ENCODE peak calls at places on chromosomes 2 and 18, in eight cellular contexts. U is heart right ventricle, D is mammary epithelial cell, N is right atrium auricular region, I is Peyer's patch, B is MM.1S, G is HCT116, W is PC-3. K is an unnamed sample.

GRCh38 chr18:51278045-51278649 is 80.7 kb upstream of the MEX3C start:
- DNase-seq in U (no peak), D (peak; percentile 57), N (no peak), I (no peak), B (peak; percentile 82), G (peak; percentile 57), W (peak; percentile 44), K (no peak)

GRCh38 chr2:23388292-23388691 is 3.3 kb downstream of the KLHL29 start:
- DNase-seq in U (no peak), D (no peak), N (no peak), I (no peak), B (no peak), G (no peak), W (no peak), K (no peak)

GRCh38 chr2:172943563-172943962 is 132.1 kb upstream of the MAP3K20 start:
- DNase-seq in U (no peak), D (no peak), N (no peak), I (no peak), B (peak; percentile 21), G (no peak), W (no peak), K (no peak)

GRCh38 chr2:178190938-178191910 is 3.1 kb upstream of the OSBPL6 start:
- DNase-seq in U (no peak), D (peak; percentile 27), N (no peak), I (no peak), B (no peak), G (no peak), W (peak; percentile 33), K (no peak)

GRCh38 chr18:48735070-48735676 is 196.3 kb downstream of the CTIF start:
- DNase-seq in U (no peak), D (peak; percentile 37), N (no peak), I (no peak), B (no peak), G (no peak), W (peak; percentile 4), K (no peak)

GRCh38 chr2:189951791-189952535 is 110.6 kb downstream of the MSTN start:
- DNase-seq in U (no peak), D (no peak), N (no peak), I (no peak), B (no peak), G (no peak), W (no peak), K (no peak)

GRCh38 chr18:23259701-23260661 is 124.7 kb downstream of the CABLES1 start:
- DNase-seq in U (peak; percentile 81), D (peak; percentile 46), N (peak; percentile 84), I (peak; percentile 69), B (no peak), G (no peak), W (peak; percentile 89), K (no peak)

GRCh38 chr2:165293439-165294420 is 54.5 kb downstream of the SCN2A start:
- DNase-seq in U (no peak), D (peak; percentile 88), N (no peak), I (no peak), B (peak; percentile 91), G (peak; percentile 79), W (peak; percentile 90), K (no peak)

GRCh38 chr2:101435011-101435862 is 39.7 kb downstream of the RFX8 start:
- DNase-seq in U (peak; percentile 31), D (no peak), N (no peak), I (no peak), B (no peak), G (no peak), W (no peak), K (no peak)

GRCh38 chr2:60247471-60247870 is 306.0 kb downstream of the BCL11A start:
- DNase-seq in U (no peak), D (no peak), N (no peak), I (no peak), B (no peak), G (no peak), W (no peak), K (no peak)

GRCh38 chr2:101961287-101962242 is 30.2 kb upstream of the IL1R2 start:
- DNase-seq in U (peak; percentile 78), D (no peak), N (peak; percentile 93), I (no peak), B (no peak), G (no peak), W (no peak), K (peak; percentile 99)

GRCh38 chr2:122300758-122301157 is 545.3 kb downstream of the TSN start:
- DNase-seq in U (no peak), D (peak; percentile 6), N (no peak), I (no peak), B (peak; percentile 36), G (no peak), W (peak; percentile 60), K (no peak)

GRCh38 chr18:21996261-21996892 is 173.0 kb upstream of the GATA6 start:
- DNase-seq in U (peak; percentile 20), D (no peak), N (peak; percentile 66), I (peak; percentile 82), B (no peak), G (no peak), W (no peak), K (no peak)

GRCh38 chr2:37771600-37772088 is 100.2 kb upstream of the CDC42EP3 start:
- DNase-seq in U (no peak), D (no peak), N (no peak), I (no peak), B (no peak), G (no peak), W (peak; percentile 30), K (no peak)

GRCh38 chr2:28676153-28676835 is 75.3 kb upstream of the PPP1CB start:
- DNase-seq in U (no peak), D (no peak), N (no peak), I (no peak), B (no peak), G (no peak), W (no peak), K (no peak)

GRCh38 chr2:152407204-152407721 is 72.3 kb downstream of the FMNL2 start:
- DNase-seq in U (peak; percentile 40), D (peak; percentile 66), N (no peak), I (no peak), B (peak; percentile 77), G (no peak), W (no peak), K (no peak)

GRCh38 chr2:101883860-101884259 is 107.9 kb upstream of the IL1R2 start:
- DNase-seq in U (no peak), D (peak; percentile 57), N (no peak), I (no peak), B (peak; percentile 57), G (peak; percentile 8), W (peak; percentile 80), K (no peak)

GRCh38 chr2:72859831-72860262 is 27.4 kb upstream of the SPR start:
- DNase-seq in U (no peak), D (peak; percentile 75), N (no peak), I (no peak), B (peak; percentile 84), G (peak; percentile 77), W (peak; percentile 94), K (no peak)

GRCh38 chr2:43038034-43038719 is 188.2 kb downstream of the ZFP36L2 start:
- DNase-seq in U (no peak), D (peak; percentile 54), N (no peak), I (peak; percentile 28), B (no peak), G (no peak), W (peak; percentile 53), K (no peak)
- H3K27ac ChIP-seq in U (no peak overlapping the region), D (peak overlapping the region; percentile 78), N (no peak overlapping the region), I (no peak overlapping the region), B (no peak overlapping the region), G (no peak overlapping the region), W (peak overlapping the region; percentile 57), K (peak overlapping the region; percentile 36)

DNA sequence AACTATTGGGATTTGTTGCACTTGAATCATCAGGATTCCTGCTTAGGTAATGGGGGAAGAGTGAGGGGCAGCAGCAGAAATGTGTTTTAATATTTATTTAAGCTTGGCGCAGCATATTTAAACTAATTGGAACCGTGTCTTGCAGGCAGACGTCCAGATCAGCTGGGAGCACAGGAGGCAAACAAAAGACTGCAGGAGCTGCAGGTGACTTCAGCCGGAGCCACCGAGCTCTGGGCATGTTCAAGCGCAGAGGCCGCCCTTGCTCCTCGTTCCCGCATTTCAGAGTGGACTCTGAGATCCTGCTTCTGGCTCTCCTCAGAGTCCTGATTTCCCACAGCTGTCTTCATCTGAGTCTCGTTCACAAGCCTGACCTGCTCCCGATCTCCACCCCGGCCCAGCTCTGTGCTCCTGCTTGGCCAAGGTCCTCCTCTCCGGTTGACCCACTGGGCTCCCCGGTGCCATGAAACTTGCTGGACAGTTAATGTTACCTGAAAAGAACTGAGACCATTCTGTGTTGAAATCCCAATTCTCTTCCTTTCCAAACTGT is 475.5 kb downstream of the SOX11 start:
- DNase-seq in U (no peak), D (no peak), N (no peak), I (no peak), B (no peak), G (no peak), W (no peak), K (no peak)
- TF ChIP-seq CTCF in U (no peak), D (no peak), N (no peak), I (no peak), B (no peak), G (no peak), W (no peak), K (no peak)

GRCh38 chr2:216693414-216694100 is 1.8 kb downstream of the IGFBP5 start:
- DNase-seq in U (no peak), D (no peak), N (no peak), I (no peak), B (no peak), G (no peak), W (no peak), K (no peak)

GRCh38 chr2:216689397-216689796 is 6.0 kb downstream of the IGFBP5 start:
- DNase-seq in U (no peak), D (no peak), N (no peak), I (no peak), B (no peak), G (no peak), W (no peak), K (no peak)

GRCh38 chr2:216690451-216691209 is 4.7 kb downstream of the IGFBP5 start:
- DNase-seq in U (no peak), D (no peak), N (peak; percentile 86), I (no peak), B (no peak), G (no peak), W (no peak), K (no peak)

GRCh38 chr2:216692636-216693413 is 2.5 kb downstream of the IGFBP5 start:
- DNase-seq in U (peak; percentile 88), D (peak; percentile 50), N (peak; percentile 85), I (no peak), B (peak; percentile 72), G (peak; percentile 38), W (peak; percentile 80), K (no peak)

GRCh38 chr2:216691210-216691741 is 4.1 kb downstream of the IGFBP5 start:
- DNase-seq in U (peak; percentile 85), D (peak; percentile 58), N (peak; percentile 86), I (no peak), B (peak; percentile 19), G (no peak), W (peak; percentile 47), K (no peak)
- H3K4me3 ChIP-seq in U (peak overlapping the region; percentile 71), D (peak overlapping the region; percentile 25), N (peak overlapping the region; percentile 62), I (peak overlapping the region; percentile 64), B (peak overlapping the region; percentile 57), G (no peak overlapping the region), W (peak overlapping the region; percentile 62), K (peak overlapping the region; percentile 88)

DNA sequence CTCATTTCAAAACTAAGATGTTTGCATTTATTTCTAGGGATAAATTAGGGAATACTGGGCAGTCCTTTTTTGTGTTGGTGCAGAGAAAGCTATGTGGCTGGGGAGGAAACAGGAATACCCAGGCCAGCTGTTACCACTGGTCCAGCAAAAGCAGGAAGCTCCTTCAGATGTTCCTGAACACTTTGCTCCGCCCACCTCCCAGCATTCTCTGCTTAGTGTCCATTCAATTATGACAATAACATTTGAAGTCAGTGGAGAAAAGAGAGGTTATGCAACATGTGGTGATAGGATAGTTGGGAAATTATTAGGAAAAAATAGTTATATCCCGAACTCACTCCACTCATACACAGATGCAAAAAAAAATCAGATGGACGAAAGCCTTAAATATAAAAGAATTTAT is 22.1 kb upstream of the ARPC2 start:
- DNase-seq in U (no peak), D (no peak), N (no peak), I (no peak), B (no peak), G (no peak), W (no peak), K (no peak)
- H3K27ac ChIP-seq in U (no peak overlapping the region), D (no peak overlapping the region), N (no peak overlapping the region), I (no peak overlapping the region), B (no peak overlapping the region), G (no peak overlapping the region), W (no peak overlapping the region), K (no peak overlapping the region)

K was measured in vagina.